ENCODE peak calls at places on chromosomes 5 and 9, in eight cellular contexts. C, I, F, U, Z, R, G and W are unnamed samples.

GRCh38 chr9:131530546-131530929 is 525 bp downstream of the UCK1 start:
- DNase-seq in C (peak), I (no peak), F (no peak), U (peak), Z (peak), R (peak), G (no peak), W (peak)

GRCh38 chr9:113708821-113709713 is 167.0 kb upstream of the ZNF618 start:
- DNase-seq in C (no peak), I (no peak), F (no peak), U (no peak), Z (no peak), R (no peak), G (no peak), W (no peak)

GRCh38 chr9:95143591-95144561 is 173.6 kb downstream of the FANCC start:
- DNase-seq in C (no peak), I (no peak), F (no peak), U (peak), Z (peak), R (peak), G (no peak), W (peak)

GRCh38 chr9:96376926-96377874 is 6.3 kb downstream of the SLC35D2 start:
- DNase-seq in C (no peak), I (no peak), F (no peak), U (no peak), Z (no peak), R (peak), G (no peak), W (no peak)

GRCh38 chr9:137611623-137612609 is 6.4 kb downstream of the ARRDC1 start:
- DNase-seq in C (no peak), I (no peak), F (no peak), U (no peak), Z (peak), R (peak), G (no peak), W (no peak)

GRCh38 chr5:109682383-109682782 is 7.3 kb upstream of the MAN2A1 start:
- DNase-seq in C (no peak), I (no peak), F (no peak), U (no peak), Z (no peak), R (no peak), G (no peak), W (no peak)

GRCh38 chr5:10581424-10581748 is 17.5 kb downstream of the ANKRD33B start:
- DNase-seq in C (no peak), I (no peak), F (no peak), U (no peak), Z (no peak), R (no peak), G (no peak), W (no peak)

GRCh38 chr5:156936972-156937371 is 26.1 kb downstream of the TIMD4 start:
- DNase-seq in C (no peak), I (no peak), F (no peak), U (no peak), Z (no peak), R (no peak), G (no peak), W (no peak)

GRCh38 chr9:88173378-88173999 is 35.2 kb upstream of the SPATA31C2 start:
- DNase-seq in C (peak), I (peak), F (peak), U (peak), Z (no peak), R (peak), G (peak), W (peak)

GRCh38 chr9:131407717-131408195 is 13.9 kb downstream of the PRRC2B start:
- DNase-seq in C (peak), I (no peak), F (no peak), U (peak), Z (no peak), R (peak), G (no peak), W (no peak)

GRCh38 chr5:180521591-180521990 is 27.4 kb downstream of the CNOT6 start:
- DNase-seq in C (no peak), I (no peak), F (no peak), U (no peak), Z (no peak), R (no peak), G (no peak), W (no peak)

GRCh38 chr5:124790895-124791732 is 44.7 kb upstream of the ZNF608 start:
- DNase-seq in C (no peak), I (no peak), F (no peak), U (no peak), Z (no peak), R (peak), G (no peak), W (no peak)

GRCh38 chr9:136992819-136993369 is 672 bp downstream of the PAXX start:
- DNase-seq in C (no peak), I (no peak), F (no peak), U (no peak), Z (no peak), R (no peak), G (no peak), W (no peak)

GRCh38 chr5:17803976-17804375 is 169.7 kb downstream of the TAF11L14 start:
- DNase-seq in C (no peak), I (no peak), F (no peak), U (no peak), Z (no peak), R (no peak), G (no peak), W (no peak)

GRCh38 chr5:173055722-173055982 is 500 bp upstream of the CREBRF start:
- DNase-seq in C (no peak), I (no peak), F (no peak), U (no peak), Z (no peak), R (no peak), G (no peak), W (no peak)

GRCh38 chr9:4086119-4087088 is 213.5 kb downstream of the GLIS3 start:
- DNase-seq in C (no peak), I (no peak), F (no peak), U (peak), Z (no peak), R (no peak), G (no peak), W (no peak)

GRCh38 chr9:96519095-96519494 is 69.1 kb downstream of the HABP4 start:
- DNase-seq in C (no peak), I (no peak), F (no peak), U (no peak), Z (no peak), R (no peak), G (no peak), W (no peak)

GRCh38 chr5:138832218-138832617 is 42.9 kb downstream of the LRRTM2 start:
- DNase-seq in C (peak), I (no peak), F (no peak), U (no peak), Z (no peak), R (no peak), G (no peak), W (no peak)

GRCh38 chr5:177005619-177006264 is 837 bp downstream of the UIMC1 start:
- DNase-seq in C (peak), I (peak), F (peak), U (peak), Z (peak), R (peak), G (no peak), W (peak)

GRCh38 chr5:20536339-20536738 is 548.3 kb upstream of the CDH18 start:
- DNase-seq in C (peak), I (no peak), F (no peak), U (no peak), Z (no peak), R (no peak), G (no peak), W (no peak)

GRCh38 chr5:147690595-147690994 is 91.9 kb downstream of the JAKMIP2 start:
- DNase-seq in C (no peak), I (no peak), F (no peak), U (no peak), Z (peak), R (no peak), G (no peak), W (no peak)

GRCh38 chr5:149485655-149486615 is 65.3 kb downstream of the CSNK1A1 start:
- DNase-seq in C (no peak), I (no peak), F (no peak), U (peak), Z (peak), R (peak), G (peak), W (no peak)

GRCh38 chr5:90802695-90803317 is 244.2 kb downstream of the ADGRV1 start:
- DNase-seq in C (peak), I (no peak), F (no peak), U (peak), Z (peak), R (peak), G (no peak), W (peak)

GRCh38 chr9:561430-561829 is 280.1 kb upstream of the DMRT1 start:
- DNase-seq in C (no peak), I (no peak), F (no peak), U (no peak), Z (no peak), R (no peak), G (no peak), W (no peak)

GRCh38 chr5:77558266-77558665 is 66.2 kb upstream of the WDR41 start:
- DNase-seq in C (no peak), I (no peak), F (no peak), U (peak), Z (no peak), R (no peak), G (no peak), W (no peak)

GRCh38 chr9:128213746-128214497 is 10.7 kb downstream of the DNM1 start:
- DNase-seq in C (no peak), I (no peak), F (no peak), U (no peak), Z (no peak), R (no peak), G (no peak), W (no peak)

GRCh38 chr5:4911646-4912403 is 228.3 kb upstream of the ADAMTS16 start:
- DNase-seq in C (no peak), I (no peak), F (no peak), U (no peak), Z (no peak), R (no peak), G (no peak), W (no peak)

GRCh38 chr5:178123987-178124925 is 6.6 kb upstream of the RMND5B start:
- DNase-seq in C (no peak), I (no peak), F (no peak), U (no peak), Z (peak), R (no peak), G (no peak), W (no peak)

GRCh38 chr5:61735999-61736398 is 403.9 kb downstream of the ZSWIM6 start:
- DNase-seq in C (no peak), I (no peak), F (no peak), U (no peak), Z (no peak), R (no peak), G (no peak), W (no peak)